ENCODE peak calls at places on chromosome 17, in six cellular contexts. T is body of pancreas, G is left ventricle myocardium inferior, M is epithelial cell of proximal tubule, Y is fibroblast of lung, Z is astrocyte of the spinal cord. V is an unnamed sample.

GRCh38 chr17:79791354-79792123 is 5.3 kb downstream of the CBX8 start:
- DNase-seq in T (no peak), G (no peak), M (no peak), Y (no peak), Z (no peak), V (peak; percentile 71)

GRCh38 chr17:17326275-17326875 is 23.2 kb downstream of the NT5M start:
- DNase-seq in T (no peak), G (no peak), M (no peak), Y (no peak), Z (no peak), V (no peak)

GRCh38 chr17:29136998-29137730 is 43.0 kb downstream of the MYO18A start:
- DNase-seq in T (no peak), G (no peak), M (no peak), Y (no peak), Z (no peak), V (no peak)

GRCh38 chr17:1067282-1067956 is 70.5 kb downstream of the TIMM22 start:
- DNase-seq in T (no peak), G (peak; percentile 40), M (no peak), Y (peak; percentile 21), Z (no peak), V (no peak)

GRCh38 chr17:41457656-41458055 is 9.5 kb downstream of the KRT32 start:
- DNase-seq in T (no peak), G (no peak), M (no peak), Y (no peak), Z (no peak), V (no peak)

GRCh38 chr17:51258756-51259573 is 884 bp downstream of the MBTD1 start:
- DNase-seq in T (peak; percentile 24), G (no peak), M (no peak), Y (no peak), Z (no peak), V (no peak)

GRCh38 chr17:81513669-81514484 is 1.3 kb upstream of the ACTG1 start:
- DNase-seq in T (peak; percentile 75), G (peak; percentile 75), M (no peak), Y (peak; percentile 72), Z (peak; percentile 78), V (no peak)

GRCh38 chr17:33169580-33170285 is 123.4 kb downstream of the ASIC2 start:
- DNase-seq in T (no peak), G (no peak), M (peak; percentile 94), Y (peak; percentile 3), Z (peak; percentile 68), V (no peak)

GRCh38 chr17:61551255-61551742 is 39.7 kb downstream of the NACA2 start:
- DNase-seq in T (no peak), G (no peak), M (no peak), Y (peak; percentile 79), Z (peak; percentile 45), V (no peak)

GRCh38 chr17:4313482-4314114 is 49.8 kb upstream of the ANKFY1 start:
- DNase-seq in T (no peak), G (no peak), M (no peak), Y (no peak), Z (no peak), V (no peak)

GRCh38 chr17:44119798-44120197 is 3.6 kb downstream of the HDAC5 start:
- DNase-seq in T (no peak), G (no peak), M (no peak), Y (no peak), Z (no peak), V (no peak)

GRCh38 chr17:63841350-63842172 is 924 bp downstream of the SMARCD2 start:
- DNase-seq in T (peak; percentile 65), G (peak; percentile 79), M (no peak), Y (peak; percentile 65), Z (peak; percentile 32), V (no peak)

GRCh38 chr17:77601054-77601979 is 357.2 kb upstream of the TNRC6C start:
- DNase-seq in T (no peak), G (peak; percentile 73), M (no peak), Y (no peak), Z (no peak), V (no peak)

GRCh38 chr17:31581022-31581483 is 189.6 kb downstream of the RAB11FIP4 start:
- DNase-seq in T (peak; percentile 73), G (peak; percentile 78), M (no peak), Y (peak; percentile 80), Z (peak; percentile 94), V (no peak)

GRCh38 chr17:67180275-67180674 is 64.7 kb downstream of the HELZ start:
- DNase-seq in T (no peak), G (no peak), M (no peak), Y (no peak), Z (no peak), V (no peak)

GRCh38 chr17:52158450-52159042 is at the start of gene CA10:
- DNase-seq in T (peak; percentile 16), G (no peak), M (no peak), Y (no peak), Z (no peak), V (no peak)

GRCh38 chr17:35130392-35130791 is 9.0 kb downstream of the FNDC8 start:
- DNase-seq in T (no peak), G (no peak), M (no peak), Y (no peak), Z (no peak), V (no peak)

GRCh38 chr17:55451758-55452468 is 30.3 kb upstream of the MMD start:
- DNase-seq in T (no peak), G (no peak), M (no peak), Y (peak; percentile 94), Z (peak; percentile 62), V (no peak)

GRCh38 chr17:64418506-64419339 is 28.1 kb upstream of the PECAM1 start:
- DNase-seq in T (no peak), G (no peak), M (peak; percentile 16), Y (peak; percentile 89), Z (peak; percentile 61), V (no peak)

GRCh38 chr17:40331743-40332641 is 23.0 kb downstream of the RARA start:
- DNase-seq in T (peak; percentile 93), G (peak; percentile 93), M (no peak), Y (peak; percentile 82), Z (peak; percentile 85), V (no peak)

GRCh38 chr17:9646556-9646905 is 1.2 kb downstream of the USP43 start:
- DNase-seq in T (no peak), G (no peak), M (peak; percentile 6), Y (no peak), Z (peak; percentile 14), V (no peak)

GRCh38 chr17:48611213-48611612 is 396 bp upstream of the HOXB7 start:
- DNase-seq in T (no peak), G (no peak), M (no peak), Y (no peak), Z (peak; percentile 49), V (no peak)

GRCh38 chr17:35238817-35239216 is 4.1 kb upstream of the SLFN5 start:
- DNase-seq in T (no peak), G (no peak), M (peak; percentile 15), Y (peak; percentile 28), Z (no peak), V (no peak)

GRCh38 chr17:64401244-64401860 is 10.7 kb upstream of the PECAM1 start:
- DNase-seq in T (no peak), G (no peak), M (no peak), Y (no peak), Z (no peak), V (no peak)

GRCh38 chr17:42814633-42815399 is 9.3 kb downstream of the BECN1 start:
- DNase-seq in T (no peak), G (no peak), M (no peak), Y (peak; percentile 83), Z (peak; percentile 91), V (no peak)

GRCh38 chr17:427327-427726 is 74.7 kb upstream of the RPH3AL start:
- DNase-seq in T (no peak), G (no peak), M (no peak), Y (no peak), Z (no peak), V (no peak)

GRCh38 chr17:2989855-2990254 is 73.6 kb downstream of the OR1D5 start:
- DNase-seq in T (no peak), G (no peak), M (no peak), Y (no peak), Z (no peak), V (no peak)

GRCh38 chr17:48625502-48626201 is 506 bp downstream of the HOXB9 start:
- DNase-seq in T (peak; percentile 39), G (no peak), M (no peak), Y (no peak), Z (no peak), V (no peak)

GRCh38 chr17:11797803-11798202 is 199.5 kb downstream of the ZNF18 start:
- DNase-seq in T (no peak), G (no peak), M (no peak), Y (no peak), Z (no peak), V (no peak)

GRCh38 chr17:68906638-68907037 is 48.6 kb downstream of the ABCA8 start:
- DNase-seq in T (peak; percentile 6), G (no peak), M (no peak), Y (peak; percentile 42), Z (peak; percentile 32), V (no peak)

GRCh38 chr17:78893684-78894083 is 9.3 kb downstream of the CEP295NL start:
- DNase-seq in T (no peak), G (no peak), M (no peak), Y (no peak), Z (no peak), V (no peak)

GRCh38 chr17:18965530-18966236 is 13.7 kb downstream of the SLC5A10 start:
- DNase-seq in T (peak; percentile 54), G (no peak), M (no peak), Y (no peak), Z (no peak), V (no peak)

GRCh38 chr17:42312285-42313130 is 24.2 kb downstream of the STAT5A start:
- DNase-seq in T (peak; percentile 83), G (peak; percentile 88), M (no peak), Y (peak; percentile 83), Z (peak; percentile 80), V (peak; percentile 82)

DNA sequence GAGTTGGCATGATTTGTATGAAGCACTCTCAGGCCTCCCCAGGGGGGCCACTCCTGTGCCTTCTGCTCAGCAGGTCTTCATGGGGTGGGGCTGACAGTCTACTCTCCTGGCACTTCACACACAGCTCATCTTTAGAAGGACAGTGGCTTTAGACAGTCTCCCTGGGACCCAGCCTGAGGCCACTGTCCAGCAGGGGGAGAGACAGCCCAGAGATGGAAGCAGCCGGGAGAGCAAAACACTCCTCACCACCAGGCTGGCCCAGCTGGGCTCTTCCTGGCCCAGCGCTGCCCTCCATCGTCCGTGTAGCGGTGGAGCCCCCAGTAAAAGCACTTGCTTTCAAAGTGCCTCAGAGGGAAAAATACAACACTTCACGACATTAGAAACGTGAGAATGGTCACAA is 62.0 kb upstream of the CRHR1 start:
- DNase-seq in T (peak; percentile 34), G (no peak), M (no peak), Y (no peak), Z (no peak), V (no peak)
- TF ChIP-seq CTCF in T (no peak), G (peak; percentile 49), M (peak; percentile 47), Y (peak; percentile 6), Z (peak; percentile 25), V (peak; percentile 69)

GRCh38 chr17:37650419-37651003 is 7.3 kb upstream of the DDX52 start:
- DNase-seq in T (peak; percentile 57), G (no peak), M (no peak), Y (peak; percentile 57), Z (peak; percentile 53), V (no peak)
- TF ChIP-seq CTCF in T (peak; percentile 29), G (peak; percentile 53), M (peak; percentile 69), Y (peak; percentile 54), Z (peak; percentile 50), V (peak; percentile 76)

GRCh38 chr17:74646231-74646630 is 22.7 kb upstream of the CD300E start:
- DNase-seq in T (no peak), G (no peak), M (no peak), Y (no peak), Z (no peak), V (no peak)
- TF ChIP-seq CTCF in T (no peak), G (no peak), M (peak; percentile 62), Y (no peak), Z (no peak), V (peak; percentile 39)

GRCh38 chr17:75783803-75784472 is 668 bp upstream of the UNK start:
- DNase-seq in T (peak; percentile 76), G (no peak), M (no peak), Y (no peak), Z (no peak), V (no peak)
- TF ChIP-seq CTCF in T (no peak), G (no peak), M (no peak), Y (no peak), Z (peak; percentile 2), V (no peak)